ENCODE peak calls at places on chromosome 22, in six cellular contexts. Q is mesenchymal stem cell, Z is H9, D is IMR-90, L is H1, W is trophoblast cell. V is an unnamed sample.

GRCh38 chr22:32852346-32853251 is 51.1 kb downstream of the TIMP3 start:
- DNase-seq in L (no peak), Z (no peak), D (no peak), W (no peak), Q (peak), V (no peak)

GRCh38 chr22:37260939-37261338 is 16.9 kb upstream of the RAC2 start:
- DNase-seq in D (peak), Z (peak), Q (peak), W (peak), L (no peak), V (peak)

GRCh38 chr22:33605201-33605600 is 315.1 kb downstream of the LARGE1 start:
- DNase-seq in W (no peak), D (no peak), L (no peak), Z (no peak), Q (no peak), V (no peak)

GRCh38 chr22:17751596-17751995 is 22.7 kb downstream of the BID start:
- DNase-seq in Q (no peak), D (no peak), Z (no peak), W (no peak), L (no peak), V (no peak)

GRCh38 chr22:47043835-47044721 is 281.6 kb downstream of the TBC1D22A start:
- DNase-seq in Z (peak), Q (peak), D (peak), L (no peak), W (peak), V (no peak)

GRCh38 chr22:26967282-26967681 is 309.9 kb downstream of the MIAT start:
- DNase-seq in Z (no peak), L (no peak), Q (no peak), W (no peak), D (no peak), V (no peak)

GRCh38 chr22:40757071-40757470 is 62.1 kb downstream of the SLC25A17 start:
- DNase-seq in Z (no peak), L (no peak), W (no peak), D (peak), Q (no peak), V (no peak)

GRCh38 chr22:20218320-20218872 is 49.7 kb downstream of the RTN4R start:
- DNase-seq in Q (no peak), D (no peak), L (no peak), W (no peak), Z (no peak), V (no peak)

GRCh38 chr22:37427128-37427710 is at the start of gene ELFN2:
- DNase-seq in W (no peak), Z (no peak), D (peak), Q (peak), L (no peak), V (no peak)

GRCh38 chr22:31075961-31076360 is 5.2 kb upstream of the SMTN start:
- DNase-seq in D (peak), L (no peak), W (no peak), Q (no peak), Z (no peak), V (no peak)

GRCh38 chr22:17201285-17201945 is 17.8 kb downstream of the ADA2 start:
- DNase-seq in Z (no peak), D (peak), W (no peak), Q (peak), L (no peak), V (no peak)

GRCh38 chr22:38989461-38989860 is 7.3 kb downstream of the APOBEC3B start:
- DNase-seq in L (no peak), D (no peak), Q (no peak), Z (no peak), W (no peak), V (no peak)

DNA sequence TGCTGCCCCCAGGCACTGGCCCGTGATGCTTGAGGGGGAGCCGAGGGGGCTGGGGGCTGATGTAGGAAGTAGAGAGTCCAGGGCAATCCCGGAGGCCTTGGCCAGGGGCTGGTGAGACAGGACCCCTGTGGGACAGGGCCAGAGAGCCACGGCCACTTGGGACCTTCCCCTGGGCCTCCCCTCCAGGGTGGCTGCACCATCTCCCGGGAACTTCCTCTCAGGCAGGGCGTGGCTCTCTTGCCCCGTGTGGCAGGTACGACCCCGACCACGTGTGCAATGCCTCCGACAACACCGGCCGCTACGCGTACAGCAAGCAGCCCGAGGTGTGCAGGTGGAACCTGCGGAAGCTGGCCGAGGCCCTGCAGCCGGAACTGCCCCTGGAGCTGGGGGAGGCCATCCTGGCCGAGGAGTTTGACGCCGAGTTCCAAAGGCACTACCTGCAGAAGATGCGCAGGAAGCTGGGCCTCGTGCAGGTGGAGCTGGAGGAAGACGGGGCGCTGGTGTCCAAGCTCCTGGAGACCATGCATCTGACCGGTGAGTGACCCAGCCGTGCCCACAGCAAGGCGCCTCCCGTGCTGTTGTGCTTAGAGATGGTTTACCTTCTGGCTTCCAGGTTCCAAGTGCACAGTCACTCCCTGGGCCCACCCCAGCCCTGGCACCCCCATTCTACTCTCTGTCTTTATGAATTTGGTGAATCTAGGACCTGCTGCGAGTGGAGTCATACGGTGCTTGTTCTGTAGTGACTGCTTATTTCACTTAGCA is 9.7 kb downstream of the SELENOO start:
- DNase-seq in Z (no peak), W (no peak), D (no peak), Q (no peak), L (no peak), V (no peak)
- H3K14ac ChIP-seq in Z (no peak), W (no peak), D (no peak), Q (no peak), L (no peak), V (no peak)

DNA sequence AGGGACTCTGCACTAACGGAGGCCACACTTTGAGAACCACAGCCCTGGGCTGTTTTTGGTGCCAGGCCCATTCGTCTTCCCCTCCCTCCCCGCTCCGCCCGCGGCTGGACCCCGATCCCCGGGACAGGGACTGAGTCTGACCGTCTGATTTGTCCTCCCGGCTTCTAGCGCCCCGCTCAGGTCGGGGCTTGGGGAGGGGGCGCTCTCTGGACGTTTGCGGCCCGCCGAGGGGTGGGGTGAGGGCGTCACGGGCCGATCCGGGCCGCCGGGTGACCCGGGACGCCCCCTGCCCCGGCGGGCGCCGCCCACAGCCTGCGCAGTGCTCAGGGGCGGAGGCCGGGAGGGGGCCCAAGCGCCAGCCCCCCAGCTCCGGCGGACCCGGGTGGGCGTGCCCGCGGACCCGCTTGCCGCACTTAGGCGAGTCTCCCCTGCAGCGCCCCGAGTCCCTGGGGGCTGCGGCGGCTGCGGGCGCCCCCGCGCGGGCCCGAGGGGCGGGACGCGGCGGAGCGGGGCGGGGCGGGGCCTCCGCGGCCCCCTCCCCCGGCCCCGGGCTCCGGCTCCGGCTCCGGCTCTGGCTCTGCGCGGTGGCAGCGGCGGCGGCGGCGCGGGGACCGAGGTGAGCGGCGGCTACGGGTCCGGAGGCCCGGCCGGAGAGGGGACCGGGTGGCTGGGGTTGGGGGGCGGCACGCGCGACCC is 33.7 kb upstream of the PRR5 start:
- DNase-seq in D (no peak), Z (peak), Q (no peak), L (no peak), W (no peak), V (peak)
- H3K18ac ChIP-seq in D (peak), Z (no peak), Q (peak), L (no peak), W (no peak), V (peak)

GRCh38 chr22:44577391-44578114 is 79.5 kb upstream of the RTL6 start:
- DNase-seq in Z (peak), W (no peak), L (no peak), D (no peak), Q (no peak), V (no peak)

GRCh38 chr22:44576311-44577260 is 78.6 kb upstream of the RTL6 start:
- DNase-seq in Q (no peak), W (no peak), Z (peak), L (no peak), D (no peak), V (no peak)

GRCh38 chr22:44574581-44575343 is 76.7 kb upstream of the RTL6 start:
- DNase-seq in Q (no peak), L (no peak), W (no peak), D (no peak), Z (no peak), V (no peak)

GRCh38 chr22:44574057-44574456 is 76.0 kb upstream of the RTL6 start:
- DNase-seq in W (no peak), L (no peak), Q (no peak), Z (no peak), D (peak), V (no peak)

GRCh38 chr22:44575344-44576268 is 77.6 kb upstream of the RTL6 start:
- DNase-seq in D (no peak), Z (no peak), W (no peak), L (no peak), Q (no peak), V (no peak)
- H3K14ac ChIP-seq in D (no peak), Z (no peak), W (no peak), L (no peak), Q (no peak), V (no peak)

GRCh38 chr22:50058338-50059184 is 463 bp upstream of the TTLL8 start:
- DNase-seq in Q (no peak), Z (peak), D (no peak), W (no peak), L (no peak), V (no peak)

GRCh38 chr22:50057868-50058311 is at the start of gene TTLL8:
- DNase-seq in Q (no peak), L (no peak), W (no peak), Z (peak), D (no peak), V (no peak)

GRCh38 chr22:50060441-50061140 is 2.5 kb upstream of the TTLL8 start:
- DNase-seq in W (no peak), Q (no peak), D (no peak), Z (peak), L (no peak), V (no peak)

GRCh38 chr22:50059881-50060262 is 1.8 kb upstream of the TTLL8 start:
- DNase-seq in Q (no peak), D (no peak), L (no peak), W (no peak), Z (no peak), V (no peak)

GRCh38 chr22:50059185-50059880 is 1.2 kb upstream of the TTLL8 start:
- DNase-seq in Q (peak), L (peak), D (peak), Z (peak), W (no peak), V (peak)
- H3K18ac ChIP-seq in Q (peak), L (no peak), D (no peak), Z (no peak), W (no peak), V (peak)

GRCh38 chr22:44172370-44173108 is 8.2 kb upstream of the PARVG start:
- DNase-seq in W (peak), L (no peak), D (no peak), Q (no peak), Z (no peak), V (no peak)
- H3K14ac ChIP-seq in W (no peak), L (no peak), D (no peak), Q (no peak), Z (peak), V (no peak)

GRCh38 chr22:42073568-42074152 is 388 bp upstream of the PHETA2 start:
- DNase-seq in Q (no peak), L (no peak), W (no peak), Z (no peak), D (no peak), V (no peak)
- H3K18ac ChIP-seq in Q (no peak), L (peak), W (no peak), Z (peak), D (no peak), V (peak)

DNA sequence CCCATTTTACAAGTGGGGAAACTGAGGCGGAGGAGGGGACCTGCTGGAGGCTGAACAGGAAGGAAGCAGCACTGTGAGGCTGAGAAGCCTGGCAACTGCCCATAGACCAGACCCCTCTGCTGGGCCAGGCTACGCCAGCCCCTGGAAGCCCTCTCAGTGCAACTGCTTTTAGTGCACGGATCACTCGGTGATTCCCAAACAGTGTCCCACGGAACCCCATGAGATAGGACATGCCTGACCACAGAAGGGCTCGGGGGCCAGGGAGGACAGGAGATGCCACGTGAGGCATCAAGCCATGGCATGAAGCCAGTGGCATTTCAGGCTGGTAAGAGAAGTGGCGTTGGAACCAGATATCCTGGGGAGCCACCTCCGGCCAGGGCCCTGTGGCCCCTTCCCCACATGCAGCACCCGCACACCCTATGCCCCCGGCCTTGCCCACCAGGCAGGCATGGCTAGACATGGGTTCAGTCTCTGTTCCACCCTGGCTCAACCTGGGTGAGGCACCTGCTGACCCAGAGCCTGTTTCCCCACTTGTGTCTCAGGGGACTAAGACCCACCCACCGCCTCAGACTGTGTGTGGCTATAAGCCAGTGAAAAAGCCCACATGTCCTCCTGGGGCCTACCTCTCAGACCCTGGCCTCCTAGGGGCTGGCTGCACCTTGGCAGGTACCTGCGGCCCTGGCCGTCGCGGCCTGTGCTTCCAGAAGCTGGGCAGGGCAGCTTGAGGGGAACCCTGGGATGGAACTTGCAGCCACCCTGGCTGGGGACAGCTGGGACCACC is 84.1 kb downstream of the WNT7B start:
- DNase-seq in D (no peak), Q (no peak), L (no peak), Z (no peak), W (no peak), V (no peak)
- H3K14ac ChIP-seq in D (no peak), Q (peak), L (no peak), Z (no peak), W (no peak), V (no peak)

DNA sequence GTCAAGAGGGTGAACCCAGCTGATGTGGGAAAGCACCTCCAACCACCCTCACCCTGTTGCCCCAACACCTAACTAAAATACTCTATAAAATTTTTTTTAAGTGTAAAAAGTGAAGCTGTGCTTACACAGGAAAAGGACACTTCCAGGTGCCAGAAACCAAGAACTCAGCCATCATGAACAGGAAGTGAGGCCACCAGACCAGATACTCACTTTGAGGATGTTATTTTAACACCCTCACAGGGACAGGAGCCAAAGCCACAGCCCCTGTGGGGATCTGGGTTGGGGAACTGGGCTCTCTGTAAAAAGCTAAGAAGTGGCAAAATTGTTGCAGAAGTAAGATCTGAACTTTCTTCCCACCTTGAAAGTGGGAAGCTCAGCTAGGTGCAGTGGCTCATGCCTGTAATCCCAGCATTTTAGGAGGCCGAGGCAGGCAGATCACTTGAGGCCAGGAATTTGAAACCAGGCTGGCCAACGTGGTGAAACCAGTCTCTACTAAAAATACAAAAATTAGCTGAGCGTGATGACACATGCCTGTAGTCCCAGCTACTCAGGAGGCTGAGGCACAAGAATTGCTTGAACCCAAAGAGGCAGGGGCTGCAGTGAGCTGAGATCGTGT is 3.8 kb downstream of the RSPH14 start:
- DNase-seq in W (no peak), Z (no peak), L (no peak), Q (no peak), D (no peak), V (no peak)
- H3K18ac ChIP-seq in W (no peak), Z (no peak), L (no peak), Q (no peak), D (no peak), V (no peak)

V was measured in neuronal stem cell.